ENCODE peak calls at places on chromosomes 13 and 19, in eight cellular contexts. Z is HFFc6; C is activated naive CD4-positive, alpha-beta T cell; J is stimulated activated CD4-positive, alpha-beta T cell treated with anti-CD3 and anti-CD28 coated beads, TNF-alpha, amount 100 ng/mL, for 4 hours; E is ovary; Q is naive thymus-derived CD8-positive, alpha-beta T cell; V is nephron progenitor cell; B is GM04503. G is an unnamed sample.

GRCh38 chr13:24692541-24692940 is 12.3 kb downstream of the ATP12A start:
- DNase-seq in Z (no peak), B (no peak), E (no peak), V (no peak), C (no peak), J (no peak), Q (no peak), G (no peak)

GRCh38 chr19:38658462-38659306 is 11.2 kb downstream of the ACTN4 start:
- DNase-seq in E (no peak), B (peak), Z (peak), V (no peak), Q (no peak), C (no peak), J (no peak), G (peak)

GRCh38 chr19:16442386-16443276 is 29.1 kb downstream of the EPS15L1 start:
- DNase-seq in V (no peak), Z (no peak), E (no peak), Q (no peak), J (no peak), C (no peak), B (no peak), G (no peak)

GRCh38 chr19:7417671-7418324 is 69.1 kb downstream of the ARHGEF18 start:
- DNase-seq in Q (no peak), C (no peak), J (no peak), Z (peak), E (no peak), B (no peak), V (no peak), G (no peak)

GRCh38 chr13:94154362-94154761 is 325.1 kb downstream of the DCT start:
- DNase-seq in C (no peak), Q (no peak), V (no peak), B (peak), J (no peak), E (no peak), Z (peak), G (peak)

GRCh38 chr19:17506745-17507144 is 4.7 kb upstream of the PGLS start:
- DNase-seq in C (no peak), Q (no peak), E (no peak), V (no peak), B (no peak), Z (no peak), J (no peak), G (no peak)

GRCh38 chr13:97296740-97297139 is 74.6 kb downstream of the MBNL2 start:
- DNase-seq in E (no peak), Q (no peak), Z (no peak), V (no peak), B (no peak), C (no peak), J (no peak), G (no peak)

GRCh38 chr19:40438284-40438683 is 5.9 kb downstream of the SERTAD3 start:
- DNase-seq in B (no peak), J (no peak), E (no peak), V (no peak), Z (no peak), C (no peak), Q (no peak), G (no peak)

GRCh38 chr13:58032676-58033440 is 401.3 kb downstream of the PCDH17 start:
- DNase-seq in B (no peak), V (no peak), Z (no peak), E (no peak), C (no peak), J (no peak), Q (no peak), G (no peak)

GRCh38 chr13:98286814-98287213 is 109.7 kb upstream of the RNF113B start:
- DNase-seq in V (no peak), C (no peak), Z (no peak), B (no peak), E (no peak), J (no peak), Q (no peak), G (no peak)

GRCh38 chr13:51663980-51664957 is 80.0 kb downstream of the WDFY2 start:
- DNase-seq in Z (no peak), J (no peak), Q (no peak), C (no peak), E (no peak), B (no peak), V (no peak), G (no peak)

GRCh38 chr19:42121666-42122069 is 10.6 kb downstream of the POU2F2 start:
- DNase-seq in Z (peak), Q (peak), B (peak), J (peak), C (peak), V (no peak), E (no peak), G (peak)

GRCh38 chr19:48044561-48044960 is 682 bp upstream of the CABP5 start:
- DNase-seq in B (no peak), Q (no peak), C (no peak), E (no peak), Z (no peak), V (no peak), J (no peak), G (peak)

GRCh38 chr19:16402076-16402475 is 69.7 kb downstream of the EPS15L1 start:
- DNase-seq in C (no peak), Q (no peak), Z (no peak), V (no peak), B (no peak), J (no peak), E (no peak), G (no peak)

GRCh38 chr13:19634129-19634740 is 776 bp downstream of the MPHOSPH8 start:
- DNase-seq in J (no peak), Q (no peak), B (peak), E (no peak), Z (peak), C (peak), V (no peak), G (peak)

GRCh38 chr19:13026478-13026999 is 31.3 kb downstream of the NFIX start:
- DNase-seq in Q (no peak), Z (peak), C (no peak), V (no peak), B (no peak), J (no peak), E (no peak), G (no peak)

GRCh38 chr13:79490846-79491245 is 9.9 kb downstream of the NDFIP2 start:
- DNase-seq in Q (no peak), V (no peak), C (no peak), E (no peak), J (no peak), Z (no peak), B (no peak), G (peak)

GRCh38 chr19:21430674-21431073 is 33.7 kb downstream of the ZNF493 start:
- DNase-seq in C (no peak), V (no peak), B (no peak), J (no peak), Q (no peak), Z (no peak), E (no peak), G (no peak)

GRCh38 chr19:32614916-32615315 is 33.9 kb downstream of the PDCD5 start:
- DNase-seq in C (no peak), B (no peak), V (no peak), Z (no peak), E (no peak), J (no peak), Q (no peak), G (no peak)

GRCh38 chr13:24502567-24503375 is 9.8 kb downstream of the PARP4 start:
- DNase-seq in Q (no peak), J (no peak), Z (peak), E (no peak), V (no peak), C (no peak), B (no peak), G (peak)

GRCh38 chr19:36136975-36137686 is 2.7 kb upstream of the CAPNS1 start:
- DNase-seq in V (no peak), Z (peak), J (no peak), Q (no peak), B (peak), E (no peak), C (no peak), G (peak)

GRCh38 chr13:100497394-100497793 is 91.2 kb downstream of the GGACT start:
- DNase-seq in E (no peak), B (no peak), Z (peak), C (no peak), J (no peak), Q (no peak), V (no peak), G (peak)

GRCh38 chr13:99922631-99923404 is 48.7 kb downstream of the ZIC5 start:
- DNase-seq in J (no peak), V (no peak), Q (no peak), Z (no peak), E (no peak), C (no peak), B (no peak), G (no peak)

GRCh38 chr19:48784527-48784926 is 26.3 kb downstream of the BCAT2 start:
- DNase-seq in V (no peak), B (no peak), Q (no peak), C (no peak), E (no peak), Z (no peak), J (no peak), G (no peak)

GRCh38 chr13:42696191-42696590 is 85.2 kb upstream of the FAM216B start:
- DNase-seq in B (no peak), Q (no peak), Z (peak), C (no peak), E (no peak), J (no peak), V (no peak), G (peak)

GRCh38 chr19:55157064-55157908 is at the start of gene TNNI3:
- DNase-seq in E (no peak), C (no peak), B (no peak), V (no peak), Z (no peak), J (no peak), Q (no peak), G (no peak)